ENCODE peak calls at places on chromosome 17, in seven cellular contexts. One of them, this sample, is unnamed.

GRCh38 chr17:69578385-69578936 is 164.0 kb downstream of the MAP2K6 start:
- DNase-seq in A549: no peak
- DNase-seq in CD8-positive, alpha-beta T cell: no peak
- DNase-seq in brain microvascular endothelial cell: no peak
- DNase-seq in psoas muscle: no peak
- DNase-seq in fibroblast of pulmonary artery: no peak
- DNase-seq in dorsolateral prefrontal cortex: no peak
- DNase-seq in this sample: no peak

GRCh38 chr17:59487161-59487873 is 78.1 kb upstream of the DHX40 start:
- DNase-seq in dorsolateral prefrontal cortex: no peak
- DNase-seq in fibroblast of pulmonary artery: no peak
- DNase-seq in brain microvascular endothelial cell: no peak
- DNase-seq in psoas muscle: no peak
- DNase-seq in A549: no peak
- DNase-seq in CD8-positive, alpha-beta T cell: no peak
- DNase-seq in this sample: peak

GRCh38 chr17:44086364-44087311 is 16.1 kb downstream of the G6PC3 start:
- DNase-seq in brain microvascular endothelial cell: peak
- DNase-seq in psoas muscle: peak
- DNase-seq in dorsolateral prefrontal cortex: peak
- DNase-seq in CD8-positive, alpha-beta T cell: peak
- DNase-seq in fibroblast of pulmonary artery: peak
- DNase-seq in A549: peak
- DNase-seq in this sample: peak

GRCh38 chr17:39095309-39095686 is 56.1 kb downstream of the PLXDC1 start:
- DNase-seq in brain microvascular endothelial cell: no peak
- DNase-seq in psoas muscle: no peak
- DNase-seq in dorsolateral prefrontal cortex: no peak
- DNase-seq in fibroblast of pulmonary artery: no peak
- DNase-seq in CD8-positive, alpha-beta T cell: no peak
- DNase-seq in A549: no peak
- DNase-seq in this sample: peak

GRCh38 chr17:81510798-81511549 is 1.6 kb downstream of the ACTG1 start:
- DNase-seq in CD8-positive, alpha-beta T cell: peak
- DNase-seq in dorsolateral prefrontal cortex: no peak
- DNase-seq in psoas muscle: no peak
- DNase-seq in brain microvascular endothelial cell: no peak
- DNase-seq in fibroblast of pulmonary artery: peak
- DNase-seq in A549: peak
- DNase-seq in this sample: no peak

GRCh38 chr17:45948881-45949624 is 50.0 kb upstream of the STH start:
- DNase-seq in psoas muscle: peak
- DNase-seq in dorsolateral prefrontal cortex: peak
- DNase-seq in CD8-positive, alpha-beta T cell: peak
- DNase-seq in brain microvascular endothelial cell: peak
- DNase-seq in A549: peak
- DNase-seq in fibroblast of pulmonary artery: peak
- DNase-seq in this sample: peak

GRCh38 chr17:81339180-81339501 is 44.0 kb upstream of the SLC38A10 start:
- DNase-seq in brain microvascular endothelial cell: no peak
- DNase-seq in psoas muscle: no peak
- DNase-seq in dorsolateral prefrontal cortex: no peak
- DNase-seq in CD8-positive, alpha-beta T cell: no peak
- DNase-seq in fibroblast of pulmonary artery: no peak
- DNase-seq in A549: no peak
- DNase-seq in this sample: no peak

GRCh38 chr17:67051837-67052236 is 7.5 kb downstream of the CACNG1 start:
- DNase-seq in fibroblast of pulmonary artery: no peak
- DNase-seq in dorsolateral prefrontal cortex: no peak
- DNase-seq in A549: no peak
- DNase-seq in psoas muscle: no peak
- DNase-seq in brain microvascular endothelial cell: no peak
- DNase-seq in CD8-positive, alpha-beta T cell: no peak
- DNase-seq in this sample: no peak

GRCh38 chr17:19773534-19773933 is 25.4 kb upstream of the ALDH3A1 start:
- DNase-seq in fibroblast of pulmonary artery: no peak
- DNase-seq in brain microvascular endothelial cell: no peak
- DNase-seq in dorsolateral prefrontal cortex: no peak
- DNase-seq in psoas muscle: no peak
- DNase-seq in A549: no peak
- DNase-seq in CD8-positive, alpha-beta T cell: no peak
- DNase-seq in this sample: no peak

GRCh38 chr17:752620-753219 is 656 bp upstream of the GEMIN4 start:
- DNase-seq in dorsolateral prefrontal cortex: no peak
- DNase-seq in fibroblast of pulmonary artery: peak
- DNase-seq in A549: peak
- DNase-seq in CD8-positive, alpha-beta T cell: peak
- DNase-seq in psoas muscle: peak
- DNase-seq in brain microvascular endothelial cell: peak
- DNase-seq in this sample: peak

GRCh38 chr17:10177921-10178788 is 20.3 kb downstream of the GAS7 start:
- DNase-seq in dorsolateral prefrontal cortex: no peak
- DNase-seq in brain microvascular endothelial cell: peak
- DNase-seq in psoas muscle: no peak
- DNase-seq in CD8-positive, alpha-beta T cell: no peak
- DNase-seq in A549: no peak
- DNase-seq in fibroblast of pulmonary artery: peak
- DNase-seq in this sample: peak

GRCh38 chr17:39601010-39601597 is 6.6 kb downstream of the NEUROD2 start:
- DNase-seq in A549: no peak
- DNase-seq in psoas muscle: no peak
- DNase-seq in brain microvascular endothelial cell: no peak
- DNase-seq in dorsolateral prefrontal cortex: no peak
- DNase-seq in CD8-positive, alpha-beta T cell: no peak
- DNase-seq in fibroblast of pulmonary artery: no peak
- DNase-seq in this sample: no peak

GRCh38 chr17:73278049-73278464 is 16.4 kb upstream of the CPSF4L start:
- DNase-seq in A549: no peak
- DNase-seq in brain microvascular endothelial cell: no peak
- DNase-seq in CD8-positive, alpha-beta T cell: no peak
- DNase-seq in fibroblast of pulmonary artery: no peak
- DNase-seq in psoas muscle: no peak
- DNase-seq in dorsolateral prefrontal cortex: no peak
- DNase-seq in this sample: no peak

GRCh38 chr17:3957735-3958134 is 6.5 kb downstream of the ATP2A3 start:
- DNase-seq in dorsolateral prefrontal cortex: no peak
- DNase-seq in A549: no peak
- DNase-seq in CD8-positive, alpha-beta T cell: no peak
- DNase-seq in brain microvascular endothelial cell: no peak
- DNase-seq in psoas muscle: no peak
- DNase-seq in fibroblast of pulmonary artery: no peak
- DNase-seq in this sample: no peak

GRCh38 chr17:61442878-61443474 is 9.2 kb upstream of the TBX4 start:
- DNase-seq in dorsolateral prefrontal cortex: no peak
- DNase-seq in fibroblast of pulmonary artery: no peak
- DNase-seq in A549: no peak
- DNase-seq in brain microvascular endothelial cell: no peak
- DNase-seq in CD8-positive, alpha-beta T cell: no peak
- DNase-seq in psoas muscle: no peak
- DNase-seq in this sample: no peak

GRCh38 chr17:82302991-82303943 is 14.1 kb downstream of the CD7 start:
- DNase-seq in brain microvascular endothelial cell: no peak
- DNase-seq in A549: no peak
- DNase-seq in psoas muscle: no peak
- DNase-seq in CD8-positive, alpha-beta T cell: peak
- DNase-seq in fibroblast of pulmonary artery: no peak
- DNase-seq in dorsolateral prefrontal cortex: no peak
- DNase-seq in this sample: no peak

GRCh38 chr17:43033947-43034622 is 9.1 kb downstream of the RND2 start:
- DNase-seq in A549: no peak
- DNase-seq in brain microvascular endothelial cell: no peak
- DNase-seq in psoas muscle: no peak
- DNase-seq in fibroblast of pulmonary artery: no peak
- DNase-seq in CD8-positive, alpha-beta T cell: no peak
- DNase-seq in dorsolateral prefrontal cortex: no peak
- DNase-seq in this sample: no peak

GRCh38 chr17:2695961-2696760 is 15.4 kb downstream of the CLUH start:
- DNase-seq in brain microvascular endothelial cell: no peak
- DNase-seq in fibroblast of pulmonary artery: no peak
- DNase-seq in psoas muscle: no peak
- DNase-seq in dorsolateral prefrontal cortex: peak
- DNase-seq in CD8-positive, alpha-beta T cell: no peak
- DNase-seq in A549: no peak
- DNase-seq in this sample: no peak

GRCh38 chr17:76272541-76273434 is 7.6 kb downstream of the UBALD2 start:
- DNase-seq in dorsolateral prefrontal cortex: no peak
- DNase-seq in psoas muscle: no peak
- DNase-seq in CD8-positive, alpha-beta T cell: peak
- DNase-seq in A549: no peak
- DNase-seq in brain microvascular endothelial cell: no peak
- DNase-seq in fibroblast of pulmonary artery: no peak
- DNase-seq in this sample: no peak

GRCh38 chr17:47618416-47618815 is 31.3 kb upstream of the KPNB1 start:
- DNase-seq in brain microvascular endothelial cell: no peak
- DNase-seq in CD8-positive, alpha-beta T cell: no peak
- DNase-seq in dorsolateral prefrontal cortex: no peak
- DNase-seq in A549: peak
- DNase-seq in fibroblast of pulmonary artery: peak
- DNase-seq in psoas muscle: no peak
- DNase-seq in this sample: peak

GRCh38 chr17:3575506-3575905 is 17.9 kb upstream of the TRPV3 start:
- DNase-seq in brain microvascular endothelial cell: no peak
- DNase-seq in fibroblast of pulmonary artery: peak
- DNase-seq in dorsolateral prefrontal cortex: no peak
- DNase-seq in A549: peak
- DNase-seq in psoas muscle: no peak
- DNase-seq in CD8-positive, alpha-beta T cell: no peak
- DNase-seq in this sample: peak

GRCh38 chr17:44081681-44082080 is 11.1 kb downstream of the G6PC3 start:
- DNase-seq in brain microvascular endothelial cell: no peak
- DNase-seq in psoas muscle: no peak
- DNase-seq in A549: no peak
- DNase-seq in CD8-positive, alpha-beta T cell: no peak
- DNase-seq in dorsolateral prefrontal cortex: no peak
- DNase-seq in fibroblast of pulmonary artery: no peak
- DNase-seq in this sample: peak

GRCh38 chr17:45663772-45664171 is 120.3 kb upstream of the CRHR1 start:
- DNase-seq in CD8-positive, alpha-beta T cell: no peak
- DNase-seq in A549: no peak
- DNase-seq in brain microvascular endothelial cell: no peak
- DNase-seq in fibroblast of pulmonary artery: no peak
- DNase-seq in dorsolateral prefrontal cortex: no peak
- DNase-seq in psoas muscle: no peak
- DNase-seq in this sample: no peak

GRCh38 chr17:38911081-38911730 is 14.2 kb upstream of the LASP1NB start:
- DNase-seq in CD8-positive, alpha-beta T cell: no peak
- DNase-seq in A549: no peak
- DNase-seq in psoas muscle: peak
- DNase-seq in brain microvascular endothelial cell: no peak
- DNase-seq in fibroblast of pulmonary artery: no peak
- DNase-seq in dorsolateral prefrontal cortex: peak
- DNase-seq in this sample: no peak

GRCh38 chr17:81365601-81366585 is 29.4 kb upstream of the BAHCC1 start:
- DNase-seq in CD8-positive, alpha-beta T cell: no peak
- DNase-seq in fibroblast of pulmonary artery: peak
- DNase-seq in psoas muscle: no peak
- DNase-seq in brain microvascular endothelial cell: no peak
- DNase-seq in A549: no peak
- DNase-seq in dorsolateral prefrontal cortex: no peak
- DNase-seq in this sample: no peak

GRCh38 chr17:7296189-7296861 is 1.9 kb upstream of the YBX2 start:
- DNase-seq in psoas muscle: peak
- DNase-seq in fibroblast of pulmonary artery: peak
- DNase-seq in CD8-positive, alpha-beta T cell: no peak
- DNase-seq in dorsolateral prefrontal cortex: no peak
- DNase-seq in brain microvascular endothelial cell: peak
- DNase-seq in A549: peak
- DNase-seq in this sample: peak
- H3K4me3 ChIP-seq in psoas muscle: peak
- H3K4me3 ChIP-seq in fibroblast of pulmonary artery: no peak
- H3K4me3 ChIP-seq in CD8-positive, alpha-beta T cell: no peak
- H3K4me3 ChIP-seq in dorsolateral prefrontal cortex: peak
- H3K4me3 ChIP-seq in brain microvascular endothelial cell: peak
- H3K4me3 ChIP-seq in A549: no peak
- H3K4me3 ChIP-seq in this sample: no peak

GRCh38 chr17:5747276-5747675 is 163.0 kb upstream of the NLRP1 start:
- DNase-seq in dorsolateral prefrontal cortex: no peak
- DNase-seq in brain microvascular endothelial cell: no peak
- DNase-seq in fibroblast of pulmonary artery: no peak
- DNase-seq in psoas muscle: no peak
- DNase-seq in A549: no peak
- DNase-seq in CD8-positive, alpha-beta T cell: no peak
- DNase-seq in this sample: no peak
- TF ChIP-seq CTCF in dorsolateral prefrontal cortex: no peak
- TF ChIP-seq CTCF in brain microvascular endothelial cell: peak
- TF ChIP-seq CTCF in fibroblast of pulmonary artery: no peak
- TF ChIP-seq CTCF in psoas muscle: no peak
- TF ChIP-seq CTCF in A549: no peak
- TF ChIP-seq CTCF in CD8-positive, alpha-beta T cell: no peak
- TF ChIP-seq CTCF in this sample: peak

DNA sequence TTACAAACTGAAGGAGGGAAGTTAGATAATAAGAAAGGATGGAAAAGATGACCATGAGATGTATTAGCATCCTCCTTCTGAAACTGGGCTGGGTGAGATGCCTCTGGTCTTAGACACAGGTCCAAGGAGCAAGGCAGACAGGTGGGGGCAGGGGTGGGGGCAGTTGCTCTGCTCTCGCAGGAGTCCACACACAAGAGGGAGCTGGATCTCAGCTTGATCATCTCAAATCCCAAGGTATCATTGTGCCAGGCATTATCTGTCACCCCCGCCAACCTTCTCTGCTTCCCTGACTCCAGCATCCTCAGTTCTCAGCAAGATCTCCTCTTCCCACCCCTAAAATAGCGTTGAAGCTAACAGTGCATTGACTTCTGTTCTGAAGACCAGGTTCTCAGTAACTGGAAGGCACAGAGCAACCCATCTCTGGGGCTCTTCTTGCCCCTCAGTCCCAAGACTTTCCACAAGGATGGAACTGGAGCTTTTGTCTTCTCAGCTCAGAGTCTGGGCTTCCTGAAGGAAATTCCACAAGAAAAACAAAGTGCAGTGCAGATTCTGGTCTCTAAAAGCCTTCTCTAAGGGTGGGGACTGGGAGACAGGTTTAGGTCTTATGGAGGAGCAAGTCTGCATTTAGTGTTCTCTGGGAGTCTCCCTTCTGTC is 1.6 kb downstream of the FLOT2 start:
- DNase-seq in psoas muscle: no peak
- DNase-seq in brain microvascular endothelial cell: no peak
- DNase-seq in dorsolateral prefrontal cortex: no peak
- DNase-seq in A549: no peak
- DNase-seq in CD8-positive, alpha-beta T cell: no peak
- DNase-seq in fibroblast of pulmonary artery: no peak
- DNase-seq in this sample: no peak
- H3K4me3 ChIP-seq in psoas muscle: peak
- H3K4me3 ChIP-seq in brain microvascular endothelial cell: no peak
- H3K4me3 ChIP-seq in dorsolateral prefrontal cortex: peak
- H3K4me3 ChIP-seq in A549: peak
- H3K4me3 ChIP-seq in CD8-positive, alpha-beta T cell: peak
- H3K4me3 ChIP-seq in fibroblast of pulmonary artery: peak
- H3K4me3 ChIP-seq in this sample: peak

GRCh38 chr17:57037401-57037800 is 47.6 kb upstream of the AKAP1 start:
- DNase-seq in fibroblast of pulmonary artery: no peak
- DNase-seq in dorsolateral prefrontal cortex: no peak
- DNase-seq in brain microvascular endothelial cell: no peak
- DNase-seq in CD8-positive, alpha-beta T cell: no peak
- DNase-seq in A549: no peak
- DNase-seq in psoas muscle: no peak
- DNase-seq in this sample: no peak
- TF ChIP-seq CTCF in fibroblast of pulmonary artery: no peak
- TF ChIP-seq CTCF in dorsolateral prefrontal cortex: no peak
- TF ChIP-seq CTCF in brain microvascular endothelial cell: no peak
- TF ChIP-seq CTCF in CD8-positive, alpha-beta T cell: no peak
- TF ChIP-seq CTCF in A549: no peak
- TF ChIP-seq CTCF in psoas muscle: no peak
- TF ChIP-seq CTCF in this sample: no peak

This sample was measured in AG10803.